ENCODE peak calls at places on chromosomes 5 and 9, in eight cellular contexts. One of them, this sample, is unnamed.

GRCh38 chr5:176788091-176788490 is 22.3 kb upstream of the UNC5A start:
- DNase-seq in substantia nigra: no peak
- DNase-seq in HuH-7: no peak
- DNase-seq in left lobe of liver: no peak
- DNase-seq in NCI-H1436: no peak
- DNase-seq in cardiac fibroblast: no peak
- DNase-seq in germinal center: no peak
- DNase-seq in coronary artery: no peak
- DNase-seq in this sample: no peak

GRCh38 chr5:113081881-113082546 is 105.4 kb downstream of the DCP2 start:
- DNase-seq in substantia nigra: no peak
- DNase-seq in HuH-7: no peak
- DNase-seq in left lobe of liver: peak; percentile 80
- DNase-seq in NCI-H1436: no peak
- DNase-seq in cardiac fibroblast: peak; percentile 84
- DNase-seq in germinal center: no peak
- DNase-seq in coronary artery: no peak
- DNase-seq in this sample: no peak

GRCh38 chr9:33255471-33255870 is 9.0 kb downstream of the BAG1 start:
- DNase-seq in substantia nigra: no peak
- DNase-seq in HuH-7: no peak
- DNase-seq in left lobe of liver: no peak
- DNase-seq in NCI-H1436: no peak
- DNase-seq in cardiac fibroblast: no peak
- DNase-seq in germinal center: no peak
- DNase-seq in coronary artery: no peak
- DNase-seq in this sample: no peak

GRCh38 chr5:133246376-133247144 is 194.7 kb downstream of the HSPA4 start:
- DNase-seq in substantia nigra: no peak
- DNase-seq in HuH-7: no peak
- DNase-seq in left lobe of liver: no peak
- DNase-seq in NCI-H1436: no peak
- DNase-seq in cardiac fibroblast: no peak
- DNase-seq in germinal center: no peak
- DNase-seq in coronary artery: no peak
- DNase-seq in this sample: no peak

GRCh38 chr5:178996156-178996555 is 1.0 kb upstream of the GRM6 start:
- DNase-seq in substantia nigra: no peak
- DNase-seq in HuH-7: no peak
- DNase-seq in left lobe of liver: no peak
- DNase-seq in NCI-H1436: no peak
- DNase-seq in cardiac fibroblast: no peak
- DNase-seq in germinal center: no peak
- DNase-seq in coronary artery: no peak
- DNase-seq in this sample: no peak

GRCh38 chr5:112995764-112996618 is 19.4 kb downstream of the DCP2 start:
- DNase-seq in substantia nigra: peak; percentile 17
- DNase-seq in HuH-7: peak; percentile 21
- DNase-seq in left lobe of liver: peak; percentile 67
- DNase-seq in NCI-H1436: peak; percentile 17
- DNase-seq in cardiac fibroblast: peak; percentile 80
- DNase-seq in germinal center: peak; percentile 66
- DNase-seq in coronary artery: no peak
- DNase-seq in this sample: peak; percentile 56

GRCh38 chr5:117084052-117084451 is 509.4 kb upstream of the SEMA6A start:
- DNase-seq in substantia nigra: no peak
- DNase-seq in HuH-7: no peak
- DNase-seq in left lobe of liver: no peak
- DNase-seq in NCI-H1436: no peak
- DNase-seq in cardiac fibroblast: no peak
- DNase-seq in germinal center: no peak
- DNase-seq in coronary artery: no peak
- DNase-seq in this sample: no peak

GRCh38 chr9:124290743-124291554 is 33.2 kb downstream of the NEK6 start:
- DNase-seq in substantia nigra: no peak
- DNase-seq in HuH-7: no peak
- DNase-seq in left lobe of liver: no peak
- DNase-seq in NCI-H1436: no peak
- DNase-seq in cardiac fibroblast: no peak
- DNase-seq in germinal center: no peak
- DNase-seq in coronary artery: no peak
- DNase-seq in this sample: no peak

GRCh38 chr9:134293031-134293521 is 33.2 kb upstream of the RXRA start:
- DNase-seq in substantia nigra: no peak
- DNase-seq in HuH-7: no peak
- DNase-seq in left lobe of liver: no peak
- DNase-seq in NCI-H1436: no peak
- DNase-seq in cardiac fibroblast: no peak
- DNase-seq in germinal center: no peak
- DNase-seq in coronary artery: no peak
- DNase-seq in this sample: no peak

GRCh38 chr5:108345541-108346171 is 36.2 kb downstream of the FBXL17 start:
- DNase-seq in substantia nigra: no peak
- DNase-seq in HuH-7: no peak
- DNase-seq in left lobe of liver: no peak
- DNase-seq in NCI-H1436: peak; percentile 60
- DNase-seq in cardiac fibroblast: peak; percentile 74
- DNase-seq in germinal center: peak; percentile 2
- DNase-seq in coronary artery: no peak
- DNase-seq in this sample: no peak

GRCh38 chr5:33261305-33261704 is 179.5 kb upstream of the TARS1 start:
- DNase-seq in substantia nigra: no peak
- DNase-seq in HuH-7: no peak
- DNase-seq in left lobe of liver: no peak
- DNase-seq in NCI-H1436: no peak
- DNase-seq in cardiac fibroblast: peak; percentile 61
- DNase-seq in germinal center: no peak
- DNase-seq in coronary artery: no peak
- DNase-seq in this sample: no peak

GRCh38 chr5:65305913-65306312 is 175.8 kb downstream of the ADAMTS6 start:
- DNase-seq in substantia nigra: no peak
- DNase-seq in HuH-7: peak; percentile 10
- DNase-seq in left lobe of liver: no peak
- DNase-seq in NCI-H1436: no peak
- DNase-seq in cardiac fibroblast: no peak
- DNase-seq in germinal center: no peak
- DNase-seq in coronary artery: no peak
- DNase-seq in this sample: no peak